ENCODE peak calls at places on chromosome 7, in six cellular contexts. K, L, U, W, Z and S are unnamed samples.

GRCh38 chr7:50335795-50336754 is 31.6 kb downstream of the IKZF1 start:
- DNase-seq in K (peak; percentile 78), L (no peak), U (no peak), W (no peak), Z (no peak), S (no peak)

GRCh38 chr7:25456467-25457171 is 228.3 kb upstream of the NPVF start:
- DNase-seq in K (peak; percentile 33), L (no peak), U (no peak), W (no peak), Z (no peak), S (no peak)

GRCh38 chr7:28180364-28181147 is at the start of gene JAZF1:
- DNase-seq in K (peak; percentile 93), L (peak; percentile 37), U (no peak), W (no peak), Z (no peak), S (no peak)

GRCh38 chr7:101945034-101945758 is 127.8 kb downstream of the CUX1 start:
- DNase-seq in K (no peak), L (no peak), U (no peak), W (no peak), Z (no peak), S (no peak)

GRCh38 chr7:139618482-139619366 is 95.2 kb downstream of the CLEC2L start:
- DNase-seq in K (peak; percentile 48), L (peak; percentile 63), U (no peak), W (peak; percentile 19), Z (peak; percentile 35), S (no peak)

GRCh38 chr7:73893342-73894101 is 32.6 kb downstream of the TMEM270 start:
- DNase-seq in K (no peak), L (no peak), U (no peak), W (no peak), Z (no peak), S (no peak)

GRCh38 chr7:18829101-18829486 is 288.3 kb downstream of the TWIST1 start:
- DNase-seq in K (peak; percentile 61), L (no peak), U (no peak), W (no peak), Z (no peak), S (no peak)

GRCh38 chr7:150340875-150341262 is 560 bp downstream of the RARRES2 start:
- DNase-seq in K (no peak), L (no peak), U (no peak), W (no peak), Z (no peak), S (no peak)

GRCh38 chr7:140688341-140688740 is 8.2 kb upstream of the NDUFB2 start:
- DNase-seq in K (no peak), L (no peak), U (no peak), W (no peak), Z (no peak), S (no peak)

GRCh38 chr7:76191783-76192240 is 9.9 kb upstream of the SRRM3 start:
- DNase-seq in K (peak; percentile 72), L (no peak), U (no peak), W (peak; percentile 43), Z (peak; percentile 46), S (no peak)
- TF ChIP-seq REST in K (no peak), L (no peak), U (no peak), W (no peak), Z (no peak), S (no peak)

GRCh38 chr7:36275735-36276284 is 113.9 kb upstream of the ANLN start:
- DNase-seq in K (no peak), L (no peak), U (no peak), W (no peak), Z (no peak), S (no peak)
- H3K4me1 ChIP-seq in K (peaks cover 29% of the 10 kb centered on the region), L (peaks cover 67% of the 10 kb centered on the region), U (no peaks in the 10 kb centered on the region), W (peaks cover 19% of the 10 kb centered on the region), Z (peaks cover 82% of the 10 kb centered on the region), S (peaks cover 84% of the 10 kb centered on the region)

DNA sequence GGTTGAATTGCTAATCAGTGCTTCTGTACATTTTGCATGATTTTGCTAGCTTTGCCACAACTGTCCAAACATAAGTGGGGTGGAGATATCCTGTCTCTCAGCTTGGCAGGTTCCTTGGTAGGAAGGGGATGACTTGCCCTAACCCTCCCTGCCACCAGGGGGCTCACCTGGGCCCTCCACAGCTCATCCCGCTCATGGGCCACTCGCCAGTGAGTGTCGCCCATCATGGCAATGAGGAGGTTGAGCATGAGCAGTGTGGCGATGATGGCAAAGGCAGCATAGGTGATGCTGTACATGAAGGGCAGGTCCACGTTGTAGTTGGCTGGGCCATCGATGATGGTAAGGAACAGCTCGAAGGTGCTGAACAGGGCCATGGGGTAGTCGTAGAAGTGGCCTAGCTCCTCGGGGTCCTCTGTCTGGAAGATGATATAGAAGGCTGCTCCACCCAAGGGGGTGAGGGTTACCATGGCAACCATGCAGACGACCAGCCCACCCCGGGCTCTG is 12.2 kb downstream of the TRPV6 start:
- DNase-seq in K (peak; percentile 67), L (peak; percentile 38), U (no peak), W (peak; percentile 28), Z (no peak), S (no peak)
- TF ChIP-seq REST in K (no peak), L (no peak), U (no peak), W (no peak), Z (no peak), S (no peak)

GRCh38 chr7:31893365-31893764 is 176.8 kb downstream of the PDE1C start:
- DNase-seq in K (no peak), L (no peak), U (no peak), W (no peak), Z (no peak), S (no peak)
- H3K4me1 ChIP-seq in K (peaks cover 2% of the 10 kb centered on the region), L (peaks cover 40% of the 10 kb centered on the region), U (peaks cover 25% of the 10 kb centered on the region), W (no peaks in the 10 kb centered on the region), Z (no peaks in the 10 kb centered on the region), S (no peaks in the 10 kb centered on the region)

DNA sequence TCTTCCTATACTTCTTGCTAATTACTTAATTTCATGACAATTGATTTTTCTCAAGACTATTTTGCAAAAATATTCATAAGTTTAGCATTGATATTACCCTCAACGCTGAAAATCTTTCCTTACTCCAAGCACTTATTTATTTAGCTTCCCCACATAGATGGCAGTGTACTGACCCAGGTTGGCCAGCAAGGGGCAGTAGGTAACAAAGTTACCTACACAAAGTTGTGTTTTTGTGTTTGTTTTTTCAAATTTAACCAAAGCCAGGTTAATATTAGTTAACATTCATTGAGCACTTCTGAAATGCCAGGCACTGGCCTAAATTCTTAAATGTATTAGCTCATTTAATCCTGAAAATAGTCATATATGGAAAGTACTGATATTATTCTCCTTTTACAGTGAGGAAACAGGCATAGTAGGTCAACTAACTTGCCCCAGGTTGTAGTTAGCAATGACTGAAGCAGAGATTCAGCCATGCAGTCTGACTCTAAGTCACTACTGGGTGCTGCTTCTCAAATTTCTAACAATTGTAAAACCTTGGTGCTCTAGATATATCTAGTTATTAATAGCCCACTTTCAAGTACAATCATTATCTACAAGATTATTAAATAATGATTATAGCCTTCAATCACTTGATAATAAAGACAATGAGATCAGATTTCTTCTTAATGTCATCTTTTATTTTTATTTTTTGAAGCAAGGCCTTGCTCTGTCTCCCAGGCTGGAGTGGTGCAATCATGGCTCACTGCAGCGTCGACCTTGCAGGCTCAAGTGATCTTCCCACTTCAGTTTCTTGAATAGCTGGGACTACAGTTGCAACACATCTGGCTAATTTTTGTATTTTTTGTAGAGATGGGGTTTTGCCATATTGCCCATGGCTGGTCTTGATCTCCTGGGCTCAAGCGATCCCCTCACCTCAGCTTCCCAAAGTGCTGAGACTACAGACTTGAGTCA is 5.8 kb upstream of the GGCT start:
- DNase-seq in K (peak; percentile 52), L (no peak), U (no peak), W (peak; percentile 36), Z (peak; percentile 42), S (peak; percentile 28)
- TF ChIP-seq REST in K (no peak), L (no peak), U (no peak), W (no peak), Z (no peak), S (no peak)